ENCODE peak calls at places on chromosomes 2 and 18, in ten cellular contexts. L is epithelial cell of esophagus; R is transverse colon; Z is mammary epithelial cell; K is ovary; S is IMR-90; X is gastrocnemius medialis; C is MCF 10A; I is HL-60; G is CD4-positive, alpha-beta T cell. U is an unnamed sample.

GRCh38 chr2:157938556-157938955 is 62.4 kb upstream of the ACVR1 start:
- DNase-seq in L (no peak), R (no peak), Z (no peak), K (no peak), S (no peak), X (no peak), C (no peak), I (no peak), G (no peak), U (no peak)

GRCh38 chr18:78521744-78522143 is 457.9 kb upstream of the SALL3 start:
- DNase-seq in L (no peak), R (no peak), Z (no peak), K (no peak), S (no peak), X (no peak), C (no peak), I (no peak), G (no peak), U (no peak)

GRCh38 chr2:55431982-55432627 is 12.4 kb upstream of the CCDC88A start:
- DNase-seq in L (peak; percentile 46), R (no peak), Z (peak; percentile 24), K (no peak), S (peak; percentile 56), X (no peak), C (peak; percentile 51), I (no peak), G (no peak), U (no peak)

GRCh38 chr2:213425618-213426017 is 141.4 kb downstream of the SPAG16 start:
- DNase-seq in L (no peak), R (no peak), Z (no peak), K (no peak), S (no peak), X (no peak), C (no peak), I (no peak), G (no peak), U (no peak)

GRCh38 chr2:135257383-135258090 is 205.4 kb downstream of the RAB3GAP1 start:
- DNase-seq in L (peak; percentile 88), R (no peak), Z (peak; percentile 89), K (no peak), S (peak; percentile 85), X (no peak), C (peak; percentile 18), I (no peak), G (no peak), U (peak; percentile 14)

GRCh38 chr2:204454672-204455380 is 90.4 kb upstream of the PARD3B start:
- DNase-seq in L (no peak), R (no peak), Z (no peak), K (no peak), S (no peak), X (no peak), C (no peak), I (no peak), G (no peak), U (no peak)

GRCh38 chr2:164150601-164151000 is 414.8 kb upstream of the FIGN start:
- DNase-seq in L (peak; percentile 18), R (no peak), Z (no peak), K (no peak), S (peak; percentile 11), X (no peak), C (peak; percentile 59), I (no peak), G (no peak), U (no peak)

GRCh38 chr2:171956135-171956830 is 34.0 kb downstream of the HAT1 start:
- DNase-seq in L (peak; percentile 2), R (no peak), Z (no peak), K (no peak), S (no peak), X (no peak), C (no peak), I (peak; percentile 81), G (no peak), U (no peak)

GRCh38 chr2:120470041-120470716 is 124.2 kb downstream of the INHBB start:
- DNase-seq in L (peak; percentile 92), R (peak; percentile 56), Z (peak; percentile 87), K (peak; percentile 82), S (peak; percentile 96), X (peak; percentile 92), C (peak; percentile 94), I (peak; percentile 81), G (no peak), U (peak; percentile 83)

GRCh38 chr2:3130889-3131635 is 246.6 kb downstream of the EIPR1 start:
- DNase-seq in L (no peak), R (no peak), Z (no peak), K (no peak), S (no peak), X (no peak), C (no peak), I (no peak), G (no peak), U (no peak)

GRCh38 chr2:23249348-23249747 is 135.6 kb upstream of the KLHL29 start:
- DNase-seq in L (no peak), R (no peak), Z (peak; percentile 17), K (no peak), S (no peak), X (peak; percentile 33), C (peak; percentile 2), I (no peak), G (no peak), U (no peak)

GRCh38 chr2:16725549-16725948 is 59.9 kb upstream of the CYRIA start:
- DNase-seq in L (peak; percentile 44), R (no peak), Z (peak; percentile 30), K (no peak), S (peak; percentile 1), X (no peak), C (no peak), I (no peak), G (no peak), U (no peak)

GRCh38 chr2:16726147-16726546 is 60.5 kb upstream of the CYRIA start:
- DNase-seq in L (peak; percentile 50), R (no peak), Z (no peak), K (no peak), S (no peak), X (no peak), C (peak; percentile 39), I (no peak), G (no peak), U (no peak)

GRCh38 chr2:16722121-16722520 is 56.5 kb upstream of the CYRIA start:
- DNase-seq in L (no peak), R (no peak), Z (no peak), K (no peak), S (no peak), X (no peak), C (no peak), I (no peak), G (no peak), U (no peak)

GRCh38 chr2:16719409-16719808 is 53.8 kb upstream of the CYRIA start:
- DNase-seq in L (no peak), R (no peak), Z (no peak), K (no peak), S (no peak), X (no peak), C (no peak), I (no peak), G (no peak), U (no peak)

DNA sequence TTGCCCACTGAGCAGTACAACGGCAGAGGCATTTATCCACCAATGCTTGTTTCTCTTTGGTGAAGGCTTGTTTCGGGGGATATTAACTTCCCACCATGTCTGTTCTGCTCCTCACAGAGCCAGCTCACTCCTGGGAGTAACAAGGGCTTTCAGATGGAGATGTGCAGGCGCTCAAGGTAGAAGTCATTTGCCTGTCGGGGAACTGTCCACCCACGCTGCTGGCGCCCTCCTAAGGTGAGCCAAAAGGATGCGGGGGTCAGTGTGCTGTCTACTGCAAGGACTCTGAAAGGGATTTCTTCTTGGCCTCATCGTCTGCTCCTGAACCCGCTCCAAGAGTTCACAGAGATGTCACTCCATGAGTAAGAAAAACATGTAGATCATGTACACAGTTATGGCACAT is 57.0 kb upstream of the CYRIA start:
- DNase-seq in L (no peak), R (no peak), Z (no peak), K (no peak), S (no peak), X (no peak), C (no peak), I (no peak), G (no peak), U (no peak)
- TF ChIP-seq CTCF in L (no peak), R (no peak), Z (no peak), K (no peak), S (no peak), X (no peak), C (no peak), I (no peak), G (no peak), U (no peak)

GRCh38 chr2:222693837-222694236 is 22.4 kb downstream of the MOGAT1 start:
- DNase-seq in L (peak; percentile 54), R (no peak), Z (peak; percentile 29), K (no peak), S (no peak), X (no peak), C (peak; percentile 51), I (no peak), G (no peak), U (no peak)
- TF ChIP-seq CTCF in L (peak; percentile 23), R (no peak), Z (peak; percentile 65), K (no peak), S (peak; percentile 37), X (no peak), C (peak; percentile 38), I (peak; percentile 6), G (no peak), U (no peak)

GRCh38 chr2:216516730-216517350 is 18.2 kb downstream of the RPL37A start:
- DNase-seq in L (peak; percentile 55), R (no peak), Z (peak; percentile 37), K (no peak), S (peak; percentile 74), X (no peak), C (peak; percentile 54), I (no peak), G (no peak), U (no peak)
- TF ChIP-seq CTCF in L (peak; percentile 62), R (peak; percentile 72), Z (peak; percentile 89), K (peak; percentile 36), S (peak; percentile 97), X (peak; percentile 65), C (peak; percentile 76), I (peak; percentile 45), G (peak; percentile 20), U (peak; percentile 53)

GRCh38 chr18:7684966-7685365 is 117.8 kb downstream of the PTPRM start:
- DNase-seq in L (peak; percentile 56), R (no peak), Z (peak; percentile 65), K (no peak), S (no peak), X (no peak), C (no peak), I (no peak), G (no peak), U (no peak)

GRCh38 chr18:7681261-7681660 is 114.1 kb downstream of the PTPRM start:
- DNase-seq in L (no peak), R (no peak), Z (no peak), K (no peak), S (no peak), X (no peak), C (no peak), I (no peak), G (no peak), U (no peak)

GRCh38 chr18:7684357-7684756 is 117.2 kb downstream of the PTPRM start:
- DNase-seq in L (no peak), R (no peak), Z (no peak), K (no peak), S (no peak), X (no peak), C (no peak), I (no peak), G (no peak), U (no peak)

GRCh38 chr18:7683753-7684152 is 116.6 kb downstream of the PTPRM start:
- DNase-seq in L (peak; percentile 13), R (no peak), Z (no peak), K (no peak), S (no peak), X (no peak), C (no peak), I (no peak), G (no peak), U (no peak)

GRCh38 chr18:7682334-7682733 is 115.2 kb downstream of the PTPRM start:
- DNase-seq in L (no peak), R (no peak), Z (no peak), K (no peak), S (no peak), X (no peak), C (no peak), I (no peak), G (no peak), U (no peak)
- TF ChIP-seq CTCF in L (no peak), R (no peak), Z (no peak), K (no peak), S (no peak), X (no peak), C (no peak), I (no peak), G (no peak), U (no peak)

U was measured in AG04449.